ENCODE peak calls at places on chromosomes 11 and 22, in ten cellular contexts. Y, P, H, S, Z, F, J, L, C and X are unnamed samples.

GRCh38 chr11:111777094-111778046 is 11.2 kb upstream of the PPP2R1B start:
- DNase-seq in Y (peak), P (peak), H (peak), S (peak), Z (no peak), F (no peak), J (peak), L (no peak), C (no peak), X (no peak)

GRCh38 chr22:42270178-42270511 is 308 bp downstream of the TCF20 start:
- DNase-seq in Y (no peak), P (no peak), H (peak), S (no peak), Z (peak), F (no peak), J (peak), L (no peak), C (no peak), X (no peak)

GRCh38 chr11:20047006-20047405 is 113.3 kb downstream of the DBX1 start:
- DNase-seq in Y (no peak), P (no peak), H (no peak), S (no peak), Z (no peak), F (no peak), J (no peak), L (no peak), C (no peak), X (no peak)

GRCh38 chr11:8715501-8715900 is 32.9 kb downstream of the RPL27A start:
- DNase-seq in Y (no peak), P (no peak), H (no peak), S (no peak), Z (no peak), F (no peak), J (no peak), L (peak), C (no peak), X (no peak)

GRCh38 chr11:118211006-118211405 is 13.8 kb downstream of the JAML start:
- DNase-seq in Y (no peak), P (no peak), H (peak), S (no peak), Z (no peak), F (no peak), J (no peak), L (no peak), C (no peak), X (no peak)

GRCh38 chr22:43085658-43086606 is 3.3 kb downstream of the TTLL1 start:
- DNase-seq in Y (no peak), P (no peak), H (no peak), S (peak), Z (no peak), F (no peak), J (no peak), L (no peak), C (no peak), X (peak)

GRCh38 chr22:45006101-45006872 is 3.5 kb downstream of the PHF21B start:
- DNase-seq in Y (no peak), P (no peak), H (no peak), S (no peak), Z (no peak), F (no peak), J (peak), L (no peak), C (no peak), X (no peak)

GRCh38 chr11:16195659-16196058 is 160.7 kb downstream of the SOX6 start:
- DNase-seq in Y (peak), P (no peak), H (no peak), S (no peak), Z (no peak), F (no peak), J (no peak), L (no peak), C (peak), X (no peak)

GRCh38 chr11:14451825-14452224 is 47.8 kb downstream of the COPB1 start:
- DNase-seq in Y (no peak), P (no peak), H (no peak), S (no peak), Z (no peak), F (no peak), J (no peak), L (no peak), C (no peak), X (no peak)

DNA sequence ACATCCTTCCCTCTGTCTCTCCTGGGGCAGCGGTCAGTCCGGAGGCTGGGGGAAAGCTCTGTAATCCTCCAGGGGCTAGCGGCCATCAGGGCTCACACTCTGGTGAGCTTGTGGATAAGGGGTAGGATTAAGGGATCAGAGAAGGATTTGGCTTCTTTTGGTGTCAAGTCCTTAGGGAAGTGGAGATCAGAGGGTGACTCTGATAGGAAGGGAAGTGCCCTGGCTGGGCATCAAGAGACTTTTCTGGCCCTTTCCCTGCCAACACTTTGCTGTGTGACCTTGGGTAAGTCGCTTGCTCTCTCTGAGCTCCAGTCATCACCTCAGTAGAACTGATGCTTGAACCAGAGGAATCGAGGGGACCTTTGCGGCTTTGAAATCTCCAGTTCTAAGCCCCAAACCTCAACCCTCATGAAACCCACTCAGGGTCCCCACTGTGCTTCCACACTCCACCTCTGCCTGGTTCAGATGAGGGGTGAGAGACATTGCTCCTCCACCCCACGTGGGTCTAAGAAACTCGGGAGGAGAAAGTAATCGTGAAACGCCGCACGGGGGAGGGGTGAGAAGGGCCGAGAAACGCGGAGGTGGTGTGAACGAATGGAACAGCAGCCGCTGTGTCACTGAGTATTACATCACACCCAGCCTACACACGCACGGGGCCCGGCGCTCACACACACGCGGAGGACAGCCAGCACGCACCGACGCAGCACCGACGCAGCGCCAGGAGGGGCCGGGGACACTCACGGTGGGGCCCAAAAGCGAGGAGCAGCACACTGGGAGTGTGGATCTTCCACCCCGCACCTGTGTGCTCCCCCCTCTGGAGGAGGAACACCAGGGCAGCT is 4.2 kb downstream of the RTN4RL2 start:
- DNase-seq in Y (no peak), P (no peak), H (no peak), S (no peak), Z (no peak), F (no peak), J (no peak), L (no peak), C (no peak), X (no peak)
- H3K27ac ChIP-seq in Y (no peak), P (no peak), H (no peak), S (no peak), Z (no peak), F (no peak), J (no peak), L (no peak), C (no peak), X (no peak)

GRCh38 chr22:27749597-27750225 is 51.8 kb downstream of the MN1 start:
- DNase-seq in Y (no peak), P (no peak), H (no peak), S (no peak), Z (peak), F (no peak), J (no peak), L (no peak), C (no peak), X (no peak)

GRCh38 chr22:27746918-27747317 is 54.6 kb downstream of the MN1 start:
- DNase-seq in Y (no peak), P (no peak), H (no peak), S (no peak), Z (peak), F (no peak), J (no peak), L (no peak), C (no peak), X (no peak)

GRCh38 chr22:27747396-27748256 is 53.9 kb downstream of the MN1 start:
- DNase-seq in Y (no peak), P (no peak), H (no peak), S (no peak), Z (peak), F (no peak), J (peak), L (no peak), C (no peak), X (no peak)

GRCh38 chr22:27750866-27751265 is 50.7 kb downstream of the MN1 start:
- DNase-seq in Y (no peak), P (no peak), H (no peak), S (no peak), Z (peak), F (no peak), J (no peak), L (no peak), C (no peak), X (no peak)

GRCh38 chr22:27748355-27749168 is 53.0 kb downstream of the MN1 start:
- DNase-seq in Y (no peak), P (no peak), H (no peak), S (no peak), Z (peak), F (no peak), J (no peak), L (no peak), C (no peak), X (no peak)
- H3K4me3 ChIP-seq in Y (peak), P (no peak), H (no peak), S (no peak), Z (no peak), F (no peak), J (no peak), L (no peak), C (no peak), X (no peak)

DNA sequence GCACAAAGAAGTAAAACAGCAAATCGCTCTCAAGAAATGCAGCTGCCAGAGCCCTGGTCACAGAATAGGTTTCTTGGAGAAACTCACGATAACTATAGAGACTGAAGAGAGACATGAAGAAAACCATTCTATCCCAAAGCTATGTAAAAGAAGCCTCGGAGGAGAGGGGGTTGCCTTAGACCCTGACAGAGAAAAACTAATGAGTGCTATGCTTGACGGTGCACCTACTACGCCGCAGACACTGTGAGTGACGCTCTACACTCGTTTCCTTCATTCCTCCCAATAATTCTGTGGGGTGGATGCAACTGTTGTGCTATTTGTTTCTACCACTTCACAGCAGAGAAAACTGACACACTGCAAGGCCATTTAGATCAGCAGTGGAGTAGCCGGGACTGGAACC is 121.8 kb downstream of the ETS1 start:
- DNase-seq in Y (no peak), P (no peak), H (no peak), S (no peak), Z (no peak), F (no peak), J (no peak), L (no peak), C (no peak), X (no peak)
- H3K27ac ChIP-seq in Y (no peak), P (peak), H (peak), S (peak), Z (no peak), F (no peak), J (no peak), L (no peak), C (no peak), X (peak)

DNA sequence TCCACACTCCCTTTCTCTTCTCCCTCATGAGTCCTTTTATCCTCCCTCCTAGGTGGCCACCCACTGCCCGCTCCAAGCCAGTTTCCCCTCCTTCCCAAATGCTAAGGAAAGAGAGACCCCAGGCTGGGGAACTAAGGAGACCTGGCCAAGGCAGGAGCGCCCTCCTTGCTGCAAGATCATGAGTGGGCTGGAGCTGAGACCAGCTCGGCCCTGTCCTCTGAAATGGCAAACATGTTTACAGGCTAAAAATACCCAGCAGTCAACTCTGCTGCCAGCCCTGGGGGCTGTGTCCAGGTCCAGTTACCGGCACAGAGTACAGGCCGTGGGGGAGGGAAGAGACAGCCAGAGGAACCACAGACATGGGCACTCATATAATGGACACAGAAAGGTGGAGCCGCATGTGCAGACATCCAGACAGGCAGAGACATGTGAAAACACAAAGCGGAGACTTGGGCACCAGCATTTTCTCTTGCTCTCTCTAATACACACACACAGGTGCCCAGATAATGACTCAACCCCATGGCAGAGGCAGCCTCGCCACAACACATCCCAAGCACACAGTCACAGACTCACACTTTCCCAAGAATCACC is 1.2 kb upstream of the AHNAK start:
- DNase-seq in Y (no peak), P (no peak), H (peak), S (no peak), Z (no peak), F (no peak), J (no peak), L (peak), C (no peak), X (no peak)
- H3K4me3 ChIP-seq in Y (peak), P (no peak), H (peak), S (peak), Z (peak), F (peak), J (no peak), L (peak), C (no peak), X (no peak)

GRCh38 chr11:36354221-36355003 is 58.3 kb downstream of the PRR5L start:
- DNase-seq in Y (peak), P (no peak), H (no peak), S (peak), Z (no peak), F (no peak), J (no peak), L (no peak), C (peak), X (no peak)
- H3K27ac ChIP-seq in Y (peak), P (no peak), H (no peak), S (no peak), Z (no peak), F (no peak), J (no peak), L (no peak), C (peak), X (no peak)